ENCODE peak calls at places on chromosomes 3 and 15, in seven cellular contexts. One of them, this sample, is unnamed.

GRCh38 chr3:101779808-101780366 is 876 bp downstream of the NXPE3 start:
- DNase-seq in upper lobe of left lung: no peak
- DNase-seq in stomach: no peak
- DNase-seq in K562: no peak
- DNase-seq in H54: no peak
- DNase-seq in GM12892: no peak
- DNase-seq in adrenal gland: no peak
- DNase-seq in this sample: no peak

GRCh38 chr3:128040660-128041059 is 11.6 kb upstream of the SEC61A1 start:
- DNase-seq in adrenal gland: no peak
- DNase-seq in H54: no peak
- DNase-seq in K562: no peak
- DNase-seq in GM12892: no peak
- DNase-seq in stomach: no peak
- DNase-seq in upper lobe of left lung: no peak
- DNase-seq in this sample: no peak

GRCh38 chr3:127860223-127860622 is 37.9 kb upstream of the MGLL start:
- DNase-seq in H54: no peak
- DNase-seq in K562: no peak
- DNase-seq in upper lobe of left lung: no peak
- DNase-seq in adrenal gland: no peak
- DNase-seq in GM12892: no peak
- DNase-seq in stomach: no peak
- DNase-seq in this sample: no peak

GRCh38 chr15:58292761-58293175 is 139.0 kb upstream of the LIPC start:
- DNase-seq in H54: no peak
- DNase-seq in stomach: no peak
- DNase-seq in K562: no peak
- DNase-seq in GM12892: no peak
- DNase-seq in upper lobe of left lung: no peak
- DNase-seq in adrenal gland: no peak
- DNase-seq in this sample: no peak

GRCh38 chr3:179973931-179974361 is 62.8 kb downstream of the PEX5L start:
- DNase-seq in stomach: no peak
- DNase-seq in adrenal gland: no peak
- DNase-seq in K562: no peak
- DNase-seq in H54: no peak
- DNase-seq in GM12892: no peak
- DNase-seq in upper lobe of left lung: no peak
- DNase-seq in this sample: no peak

GRCh38 chr3:19543212-19543841 is 390.7 kb downstream of the EFHB start:
- DNase-seq in GM12892: no peak
- DNase-seq in H54: no peak
- DNase-seq in adrenal gland: peak
- DNase-seq in K562: no peak
- DNase-seq in upper lobe of left lung: no peak
- DNase-seq in stomach: no peak
- DNase-seq in this sample: no peak

GRCh38 chr15:31869640-31870335 is 160.5 kb upstream of the CHRNA7 start:
- DNase-seq in stomach: no peak
- DNase-seq in K562: no peak
- DNase-seq in GM12892: no peak
- DNase-seq in H54: no peak
- DNase-seq in upper lobe of left lung: no peak
- DNase-seq in adrenal gland: no peak
- DNase-seq in this sample: no peak

GRCh38 chr3:12869025-12869695 is 27.8 kb upstream of the RPL32 start:
- DNase-seq in GM12892: peak
- DNase-seq in H54: no peak
- DNase-seq in adrenal gland: peak
- DNase-seq in K562: peak
- DNase-seq in upper lobe of left lung: peak
- DNase-seq in stomach: peak
- DNase-seq in this sample: peak

GRCh38 chr3:110504901-110505300 is 566.7 kb upstream of the NECTIN3 start:
- DNase-seq in GM12892: no peak
- DNase-seq in K562: peak
- DNase-seq in H54: no peak
- DNase-seq in adrenal gland: no peak
- DNase-seq in upper lobe of left lung: no peak
- DNase-seq in stomach: no peak
- DNase-seq in this sample: no peak

GRCh38 chr3:78013653-78014052 is 973.8 kb downstream of the ROBO2 start:
- DNase-seq in GM12892: no peak
- DNase-seq in stomach: no peak
- DNase-seq in adrenal gland: no peak
- DNase-seq in upper lobe of left lung: no peak
- DNase-seq in H54: no peak
- DNase-seq in K562: no peak
- DNase-seq in this sample: no peak

GRCh38 chr3:168054447-168054846 is 41.3 kb downstream of the GOLIM4 start:
- DNase-seq in H54: no peak
- DNase-seq in adrenal gland: no peak
- DNase-seq in stomach: no peak
- DNase-seq in GM12892: no peak
- DNase-seq in upper lobe of left lung: no peak
- DNase-seq in K562: no peak
- DNase-seq in this sample: no peak

GRCh38 chr3:45742432-45743089 is 53.4 kb downstream of the SACM1L start:
- DNase-seq in H54: no peak
- DNase-seq in K562: no peak
- DNase-seq in stomach: no peak
- DNase-seq in GM12892: no peak
- DNase-seq in upper lobe of left lung: no peak
- DNase-seq in adrenal gland: no peak
- DNase-seq in this sample: no peak

GRCh38 chr3:87855626-87856025 is 203.2 kb downstream of the CGGBP1 start:
- DNase-seq in adrenal gland: no peak
- DNase-seq in upper lobe of left lung: no peak
- DNase-seq in GM12892: no peak
- DNase-seq in H54: peak
- DNase-seq in K562: no peak
- DNase-seq in stomach: no peak
- DNase-seq in this sample: no peak

GRCh38 chr15:69474291-69474690 is 21.7 kb downstream of the RPLP1 start:
- DNase-seq in H54: peak
- DNase-seq in stomach: no peak
- DNase-seq in K562: no peak
- DNase-seq in adrenal gland: no peak
- DNase-seq in GM12892: no peak
- DNase-seq in upper lobe of left lung: no peak
- DNase-seq in this sample: no peak

GRCh38 chr3:128014548-128014947 is 37.7 kb upstream of the SEC61A1 start:
- DNase-seq in GM12892: no peak
- DNase-seq in stomach: no peak
- DNase-seq in upper lobe of left lung: no peak
- DNase-seq in H54: no peak
- DNase-seq in K562: no peak
- DNase-seq in adrenal gland: no peak
- DNase-seq in this sample: no peak

GRCh38 chr3:64954995-64955636 is 267.3 kb upstream of the ADAMTS9 start:
- DNase-seq in H54: no peak
- DNase-seq in adrenal gland: peak
- DNase-seq in GM12892: no peak
- DNase-seq in K562: no peak
- DNase-seq in upper lobe of left lung: peak
- DNase-seq in stomach: peak
- DNase-seq in this sample: no peak

GRCh38 chr3:4826237-4827100 is 152.8 kb upstream of the BHLHE40 start:
- DNase-seq in H54: no peak
- DNase-seq in GM12892: no peak
- DNase-seq in upper lobe of left lung: peak
- DNase-seq in K562: no peak
- DNase-seq in adrenal gland: no peak
- DNase-seq in stomach: peak
- DNase-seq in this sample: no peak

GRCh38 chr3:177460100-177460499 is 262.8 kb upstream of the TBL1XR1 start:
- DNase-seq in adrenal gland: no peak
- DNase-seq in GM12892: no peak
- DNase-seq in H54: no peak
- DNase-seq in stomach: no peak
- DNase-seq in upper lobe of left lung: no peak
- DNase-seq in K562: no peak
- DNase-seq in this sample: no peak

GRCh38 chr15:83504365-83504764 is 57.2 kb downstream of the SH3GL3 start:
- DNase-seq in upper lobe of left lung: no peak
- DNase-seq in K562: no peak
- DNase-seq in H54: no peak
- DNase-seq in GM12892: no peak
- DNase-seq in adrenal gland: no peak
- DNase-seq in stomach: no peak
- DNase-seq in this sample: no peak

GRCh38 chr3:64188810-64189560 is 36.3 kb downstream of the PRICKLE2 start:
- DNase-seq in adrenal gland: peak
- DNase-seq in GM12892: no peak
- DNase-seq in upper lobe of left lung: peak
- DNase-seq in stomach: no peak
- DNase-seq in K562: no peak
- DNase-seq in H54: peak
- DNase-seq in this sample: no peak

DNA sequence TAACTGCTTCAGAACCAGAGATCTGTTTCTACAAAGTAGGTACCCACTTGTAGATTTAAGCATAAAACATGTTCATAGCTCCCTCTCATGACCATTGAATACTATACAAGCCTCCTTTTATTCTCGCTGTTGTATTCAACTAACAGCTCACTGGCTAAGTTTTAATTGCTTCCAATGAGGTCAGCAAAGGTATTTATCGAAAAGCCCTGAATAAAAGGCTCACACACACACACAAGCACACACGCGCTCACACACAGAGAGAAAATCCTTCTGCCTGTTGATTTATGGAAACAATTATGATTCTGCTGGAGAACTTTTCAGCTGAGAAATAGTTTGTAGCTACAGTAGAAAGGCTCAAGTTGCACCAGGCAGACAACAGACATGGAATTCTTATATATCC is at the start of gene FGF7:
- DNase-seq in H54: no peak
- DNase-seq in stomach: no peak
- DNase-seq in upper lobe of left lung: no peak
- DNase-seq in K562: no peak
- DNase-seq in adrenal gland: no peak
- DNase-seq in GM12892: no peak
- DNase-seq in this sample: no peak
- TF ChIP-seq POLR2A in H54: no peak
- TF ChIP-seq POLR2A in stomach: no peak
- TF ChIP-seq POLR2A in upper lobe of left lung: no peak
- TF ChIP-seq POLR2A in K562: no peak
- TF ChIP-seq POLR2A in adrenal gland: no peak
- TF ChIP-seq POLR2A in GM12892: no peak
- TF ChIP-seq POLR2A in this sample: no peak

GRCh38 chr15:40941528-40942336 is 11.5 kb upstream of the CHAC1 start:
- DNase-seq in GM12892: peak
- DNase-seq in stomach: peak
- DNase-seq in upper lobe of left lung: peak
- DNase-seq in H54: peak
- DNase-seq in K562: peak
- DNase-seq in adrenal gland: peak
- DNase-seq in this sample: peak
- TF ChIP-seq POLR2A in GM12892: peak
- TF ChIP-seq POLR2A in stomach: no peak
- TF ChIP-seq POLR2A in upper lobe of left lung: no peak
- TF ChIP-seq POLR2A in H54: peak
- TF ChIP-seq POLR2A in K562: peak
- TF ChIP-seq POLR2A in adrenal gland: peak
- TF ChIP-seq POLR2A in this sample: no peak

DNA sequence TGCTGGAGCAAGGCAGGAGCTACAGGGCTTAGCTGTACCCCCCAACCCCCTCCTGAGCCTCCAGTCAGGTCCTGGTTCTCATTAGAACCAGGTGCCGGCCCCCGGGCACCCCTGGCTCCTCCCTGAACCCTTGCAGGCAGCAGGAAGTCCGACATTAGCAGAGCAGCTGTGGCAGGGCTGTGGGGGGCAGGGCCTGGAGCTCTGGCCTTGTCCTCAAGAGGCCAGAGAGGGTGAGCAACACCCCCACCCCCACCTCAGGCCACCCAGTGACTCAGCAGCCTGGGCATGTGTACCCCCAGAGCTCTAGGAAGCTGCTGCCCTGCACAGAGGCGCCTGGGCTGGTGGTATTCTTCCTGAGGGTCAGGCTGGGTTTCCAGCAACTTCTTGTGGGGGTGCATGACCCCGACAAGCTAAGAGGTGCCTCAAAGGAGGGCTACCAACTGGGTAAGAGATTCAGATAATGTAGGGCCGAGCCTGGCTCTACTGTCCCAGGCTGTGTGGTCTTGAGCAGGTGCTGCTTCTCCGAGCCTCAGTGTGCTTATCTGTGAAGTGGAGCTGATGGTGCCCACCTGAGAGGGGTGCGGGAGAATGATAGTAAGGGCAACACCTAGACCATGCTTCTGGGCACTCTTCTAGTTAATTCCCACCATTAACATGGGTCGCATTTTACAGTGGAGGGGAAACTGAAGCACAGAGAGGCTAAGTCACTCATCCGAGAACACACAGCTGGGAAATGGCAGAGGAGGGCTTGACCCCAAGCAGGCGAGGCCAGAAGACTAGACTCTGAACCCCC is 16.0 kb downstream of the H1-8 start:
- DNase-seq in upper lobe of left lung: no peak
- DNase-seq in K562: peak
- DNase-seq in H54: peak
- DNase-seq in stomach: no peak
- DNase-seq in GM12892: no peak
- DNase-seq in adrenal gland: peak
- DNase-seq in this sample: no peak
- TF ChIP-seq POLR2A in upper lobe of left lung: no peak
- TF ChIP-seq POLR2A in K562: no peak
- TF ChIP-seq POLR2A in H54: no peak
- TF ChIP-seq POLR2A in stomach: no peak
- TF ChIP-seq POLR2A in GM12892: no peak
- TF ChIP-seq POLR2A in adrenal gland: no peak
- TF ChIP-seq POLR2A in this sample: no peak

DNA sequence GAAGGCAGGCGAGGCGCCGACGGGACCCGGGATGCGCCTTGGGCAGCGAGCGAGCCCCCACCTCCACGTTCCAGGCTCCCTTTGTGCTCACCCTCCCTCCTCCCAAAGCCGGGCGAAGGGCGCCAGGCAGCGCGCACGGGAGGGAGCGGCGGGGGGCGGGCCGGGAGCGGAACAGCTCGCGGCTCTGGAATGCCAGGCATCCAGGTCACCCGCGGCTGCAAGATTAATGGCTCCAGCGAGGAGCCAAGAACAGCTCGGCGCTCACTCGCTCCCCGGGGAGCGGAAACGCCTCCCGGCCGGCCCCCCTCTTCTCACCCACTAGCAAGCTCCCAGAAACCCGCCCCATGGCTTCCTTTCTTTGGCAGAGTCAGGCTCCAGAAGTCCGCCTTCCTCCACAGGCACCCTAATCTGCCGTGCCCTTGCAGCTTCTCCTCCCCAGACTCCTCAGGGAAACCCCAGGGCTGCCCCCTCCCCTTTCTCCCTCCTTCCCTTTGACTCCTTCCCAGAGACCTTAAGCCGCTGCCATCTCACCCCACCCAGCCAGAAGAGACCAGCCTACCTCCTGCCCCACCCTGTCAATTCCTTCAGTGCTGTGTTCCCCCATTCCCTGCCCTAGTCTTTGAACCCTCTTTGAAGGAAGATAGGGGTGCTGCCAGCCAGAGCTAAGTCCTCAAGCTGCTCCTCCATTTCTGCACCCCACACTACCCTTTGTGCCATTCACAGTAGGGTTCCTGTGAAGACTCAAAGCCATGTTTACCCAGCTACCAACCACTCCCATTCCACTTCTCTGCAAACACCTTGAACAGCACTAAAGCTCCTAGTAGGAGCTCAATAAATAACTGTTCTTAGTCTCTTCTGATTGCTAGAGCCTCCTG is 9.9 kb downstream of the AMOTL2 start:
- DNase-seq in GM12892: no peak
- DNase-seq in stomach: peak
- DNase-seq in H54: peak
- DNase-seq in upper lobe of left lung: peak
- DNase-seq in adrenal gland: peak
- DNase-seq in K562: peak
- DNase-seq in this sample: no peak
- TF ChIP-seq POLR2A in GM12892: no peak
- TF ChIP-seq POLR2A in stomach: no peak
- TF ChIP-seq POLR2A in H54: peak
- TF ChIP-seq POLR2A in upper lobe of left lung: no peak
- TF ChIP-seq POLR2A in adrenal gland: no peak
- TF ChIP-seq POLR2A in K562: no peak
- TF ChIP-seq POLR2A in this sample: no peak

This sample was measured in GM12891.